ENCODE peak calls at places on chromosomes 3 and 15, in four cellular contexts. T is upper lobe of left lung, P is fibroblast of lung, A is psoas muscle. S is an unnamed sample. For H3K27me3, the result is how much of the 10 kb centered on the place peaks cover.

GRCh38 chr3:26084629-26085028 is 294.7 kb downstream of the OXSM start:
- DNase-seq in T (no peak), A (no peak), P (no peak), S (no peak)

GRCh38 chr3:79598594-79598993 is 169.2 kb downstream of the ROBO1 start:
- DNase-seq in A (no peak), P (peak), T (no peak), S (peak)

GRCh38 chr15:57544840-57545239 is 46.9 kb upstream of the MYZAP start:
- DNase-seq in P (no peak), T (no peak), A (no peak), S (no peak)

GRCh38 chr3:114365909-114366308 is 72.1 kb downstream of the TIGIT start:
- DNase-seq in A (no peak), T (no peak), P (no peak), S (no peak)

GRCh38 chr15:95450413-95450812 is 880.1 kb upstream of the NR2F2 start:
- DNase-seq in P (no peak), T (no peak), A (no peak), S (no peak)

GRCh38 chr15:72497402-72497801 is 23.3 kb downstream of the ARIH1 start:
- DNase-seq in A (no peak), P (no peak), T (no peak), S (no peak)

GRCh38 chr15:53586815-53587214 is 172.6 kb downstream of the WDR72 start:
- DNase-seq in T (no peak), P (peak), A (no peak), S (peak)

GRCh38 chr3:172448661-172449467 is 608 bp upstream of the GHSR start:
- DNase-seq in P (no peak), T (peak), A (no peak), S (no peak)

GRCh38 chr3:69746119-69746518 is 6.9 kb downstream of the MITF start:
- DNase-seq in T (no peak), A (no peak), P (peak), S (no peak)

GRCh38 chr3:73141531-73141930 is 80.1 kb downstream of the EBLN2 start:
- DNase-seq in A (peak), T (no peak), P (no peak), S (no peak)

GRCh38 chr3:51967384-51968174 is at the start of gene PCBP4:
- DNase-seq in P (peak), T (peak), A (peak), S (peak)

GRCh38 chr15:37824717-37825382 is 109.6 kb upstream of the TMCO5A start:
- DNase-seq in T (no peak), P (peak), A (peak), S (peak)

GRCh38 chr15:77032647-77033416 is 37.9 kb downstream of the PSTPIP1 start:
- DNase-seq in A (no peak), T (no peak), P (no peak), S (no peak)

GRCh38 chr3:50124363-50125226 is 30.5 kb upstream of the SEMA3F start:
- DNase-seq in T (peak), A (no peak), P (no peak), S (peak)

GRCh38 chr3:29307229-29307796 is 26.4 kb downstream of the RBMS3 start:
- DNase-seq in A (no peak), P (peak), T (no peak), S (no peak)

GRCh38 chr15:83846847-83847246 is 192.9 kb downstream of the ADAMTSL3 start:
- DNase-seq in A (no peak), P (peak), T (no peak), S (no peak)

GRCh38 chr3:100289339-100289738 is 28.5 kb downstream of the TBC1D23 start:
- DNase-seq in P (no peak), T (no peak), A (no peak), S (no peak)

GRCh38 chr3:172559029-172559428 is 35.8 kb upstream of the TNFSF10 start:
- DNase-seq in A (no peak), P (no peak), T (no peak), S (no peak)

GRCh38 chr3:115862824-115863223 is 239.5 kb downstream of the GAP43 start:
- DNase-seq in A (no peak), T (no peak), P (no peak), S (no peak)

GRCh38 chr15:60328852-60329443 is 68.8 kb downstream of the ANXA2 start:
- DNase-seq in P (peak), T (no peak), A (no peak), S (peak)

GRCh38 chr15:41205315-41205714 is 25.2 kb downstream of the EXD1 start:
- DNase-seq in P (no peak), A (no peak), T (no peak), S (no peak)

GRCh38 chr15:74222705-74223104 is 13.4 kb upstream of the CCDC33 start:
- DNase-seq in P (no peak), T (no peak), A (no peak), S (peak)

DNA sequence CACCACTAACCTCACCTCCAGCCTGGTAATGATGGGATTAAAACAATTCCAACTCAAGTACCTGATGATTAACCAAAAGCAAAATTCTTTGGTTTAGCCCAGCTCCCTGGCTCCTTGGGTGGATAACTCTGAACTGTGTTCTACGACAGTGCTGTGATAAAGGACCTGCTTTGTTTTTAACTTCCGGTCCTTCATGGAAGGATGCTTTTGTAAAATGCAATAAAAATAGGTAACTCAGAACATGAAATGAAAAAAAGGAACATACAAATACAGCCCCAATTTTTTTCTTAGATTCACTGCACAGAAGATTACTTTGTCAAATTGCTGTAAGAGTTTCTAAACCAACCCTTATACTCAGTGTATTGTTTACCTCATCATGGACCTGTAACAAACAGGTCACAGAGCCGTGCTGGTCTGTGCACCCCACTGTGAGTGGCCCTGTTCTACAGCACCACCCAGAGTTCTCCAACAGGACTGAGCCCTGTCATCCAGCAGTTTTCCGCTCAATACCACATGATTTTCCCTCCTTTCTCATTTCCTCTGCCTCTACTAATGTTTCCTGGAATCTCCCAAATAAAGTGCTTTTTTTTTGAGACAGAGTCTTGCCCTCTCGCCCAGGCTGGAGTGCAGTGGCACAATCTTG is 4.9 kb upstream of the PCYT1A start:
- DNase-seq in T (no peak), A (no peak), P (no peak), S (no peak)
- TF ChIP-seq CTCF in T (no peak), A (no peak), P (no peak), S (no peak)

GRCh38 chr3:182124716-182125115 is 413.0 kb downstream of the SOX2 start:
- DNase-seq in A (no peak), P (no peak), T (no peak), S (no peak)
- H3K27me3 ChIP-seq in A (under half), P (under half), T (under half), S (under half)

DNA sequence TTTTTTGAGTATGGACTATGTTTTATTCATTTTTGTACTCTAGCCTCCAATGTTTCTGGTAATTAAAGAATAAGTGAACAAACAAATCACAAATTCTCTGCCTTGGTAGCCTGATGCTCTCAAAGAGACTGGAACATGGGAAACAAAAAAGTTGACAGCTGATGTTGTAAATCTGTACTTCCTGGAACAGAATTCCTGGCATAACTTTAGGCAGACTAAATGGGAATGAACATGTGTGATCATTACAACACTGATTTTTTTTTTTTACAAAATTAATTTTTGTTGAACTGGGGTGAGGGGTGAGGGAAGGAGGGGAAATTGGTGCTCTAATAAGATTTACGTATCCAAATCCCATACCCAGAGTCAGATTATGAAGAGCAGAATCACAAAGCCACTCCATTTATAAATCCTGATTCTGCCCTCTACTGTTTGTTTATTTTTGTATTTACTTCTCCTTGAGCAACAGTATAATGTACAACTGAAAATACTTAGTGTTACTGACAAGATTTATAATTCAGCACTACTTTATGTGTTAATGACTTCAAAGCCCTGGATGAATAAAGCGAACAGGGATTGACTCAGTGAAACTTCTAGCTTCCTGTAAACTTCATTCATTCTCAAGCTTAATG is 165.0 kb downstream of the FRMD5 start:
- DNase-seq in P (peak), T (no peak), A (no peak), S (no peak)
- TF ChIP-seq CTCF in P (no peak), T (no peak), A (no peak), S (no peak)

GRCh38 chr3:61926913-61927312 is 365.5 kb downstream of the PTPRG start:
- DNase-seq in A (no peak), P (peak), T (no peak), S (no peak)

GRCh38 chr3:61927332-61927731 is 366.0 kb downstream of the PTPRG start:
- DNase-seq in A (peak), P (peak), T (no peak), S (peak)

GRCh38 chr3:61928020-61928419 is 366.6 kb downstream of the PTPRG start:
- DNase-seq in A (no peak), T (no peak), P (no peak), S (no peak)

GRCh38 chr3:61929631-61930030 is 368.3 kb downstream of the PTPRG start:
- DNase-seq in T (no peak), P (no peak), A (no peak), S (no peak)

GRCh38 chr3:61928776-61929175 is 367.4 kb downstream of the PTPRG start:
- DNase-seq in A (no peak), P (no peak), T (no peak), S (no peak)
- H3K27me3 ChIP-seq in A (under half), P (under half), T (under half), S (under half)

GRCh38 chr3:22117751-22118346 is 366.8 kb upstream of the ZNF385D start:
- DNase-seq in T (no peak), P (peak), A (no peak), S (no peak)
- TF ChIP-seq CTCF in T (peak), P (no peak), A (peak), S (peak)

GRCh38 chr15:70517194-70517590 is 246.2 kb downstream of the UACA start:
- DNase-seq in P (no peak), T (no peak), A (no peak), S (no peak)
- H3K27me3 ChIP-seq in P (under half), T (under half), A (under half), S (under half)

GRCh38 chr15:31004220-31004733 is 12.8 kb upstream of the MTMR10 start:
- DNase-seq in A (no peak), T (no peak), P (no peak), S (no peak)

GRCh38 chr15:30997270-30997669 is 5.8 kb upstream of the MTMR10 start:
- DNase-seq in P (no peak), T (no peak), A (no peak), S (no peak)

GRCh38 chr15:31005660-31006059 is 14.2 kb upstream of the MTMR10 start:
- DNase-seq in A (no peak), T (no peak), P (no peak), S (no peak)

GRCh38 chr15:31001702-31002101 is 10.3 kb upstream of the MTMR10 start:
- DNase-seq in T (no peak), P (no peak), A (no peak), S (no peak)

GRCh38 chr15:30999729-31000128 is 8.3 kb upstream of the MTMR10 start:
- DNase-seq in T (no peak), A (no peak), P (no peak), S (no peak)
- TF ChIP-seq CTCF in T (no peak), A (no peak), P (no peak), S (no peak)

GRCh38 chr3:18440053-18440768 is 15.1 kb upstream of the SATB1 start:
- DNase-seq in A (no peak), P (no peak), T (no peak), S (no peak)
- H3K27me3 ChIP-seq in A (half or more), P (under half), T (under half), S (under half)